ENCODE peak calls at places on chromosomes 13 and 19, in five cellular contexts. U, H, J, T and A are unnamed samples.

GRCh38 chr19:29467824-29468401 is 57.9 kb upstream of the VSTM2B start:
- DNase-seq in U (no peak), T (no peak), J (no peak), H (no peak), A (no peak)

GRCh38 chr19:8811315-8812172 is 20.6 kb downstream of the ZNF558 start:
- DNase-seq in H (no peak), U (no peak), T (no peak), J (no peak), A (no peak)

GRCh38 chr19:42693760-42694350 is 46.4 kb downstream of the PSG3 start:
- DNase-seq in J (no peak), T (no peak), U (no peak), H (no peak), A (no peak)

GRCh38 chr13:110949628-110950027 is 34.8 kb upstream of the ANKRD10 start:
- DNase-seq in U (no peak), H (no peak), T (no peak), J (no peak), A (no peak)

GRCh38 chr13:50119593-50119992 is 104.3 kb downstream of the KCNRG start:
- DNase-seq in T (no peak), J (no peak), H (no peak), U (no peak), A (no peak)

GRCh38 chr13:32315255-32316029 is at the start of the genes BRCA2 and ZAR1L:
- DNase-seq in H (peak), J (peak), T (peak), U (peak), A (peak)

GRCh38 chr19:4979211-4979807 is 10.4 kb downstream of the KDM4B start:
- DNase-seq in H (no peak), J (no peak), U (no peak), T (no peak), A (peak)

GRCh38 chr19:49591731-49592485 is 926 bp downstream of the PRR12 start:
- DNase-seq in H (peak), U (peak), J (no peak), T (peak), A (no peak)

GRCh38 chr13:79867248-79867647 is 386.3 kb downstream of the NDFIP2 start:
- DNase-seq in T (no peak), J (no peak), H (no peak), U (no peak), A (no peak)

GRCh38 chr19:42626181-42626580 is 31.5 kb upstream of the CEACAM8 start:
- DNase-seq in U (no peak), H (no peak), T (no peak), J (no peak), A (no peak)

GRCh38 chr19:48631254-48631653 is 5.9 kb downstream of the DBP start:
- DNase-seq in U (no peak), T (no peak), H (no peak), J (no peak), A (no peak)

GRCh38 chr19:42695811-42696503 is 44.3 kb downstream of the PSG3 start:
- DNase-seq in T (no peak), U (no peak), H (no peak), J (no peak), A (no peak)

GRCh38 chr19:1248454-1249297 is at the start of gene MIDN:
- DNase-seq in H (peak), T (peak), U (peak), J (peak), A (peak)

GRCh38 chr19:18900700-18901502 is 4.9 kb upstream of the CERS1 start:
- DNase-seq in T (no peak), J (no peak), U (no peak), H (no peak), A (no peak)

GRCh38 chr19:33740811-33741396 is 55.8 kb upstream of the KCTD15 start:
- DNase-seq in J (no peak), U (no peak), H (no peak), T (no peak), A (no peak)

GRCh38 chr13:29922281-29922821 is 71.9 kb upstream of the UBL3 start:
- DNase-seq in U (no peak), J (no peak), H (no peak), T (no peak), A (no peak)
- H3K27ac ChIP-seq in U (no peak), J (peak), H (no peak), T (peak), A (no peak)

GRCh38 chr19:17605761-17606745 is 50.6 kb downstream of the COLGALT1 start:
- DNase-seq in H (peak), J (peak), U (peak), T (peak), A (peak)
- TF ChIP-seq CTCF in H (peak), J (peak), U (peak), T (peak), A (peak)

GRCh38 chr19:55673465-55673864 is 1.6 kb upstream of the EPN1 start:
- DNase-seq in U (no peak), H (no peak), J (no peak), T (no peak), A (no peak)
- H3K27ac ChIP-seq in U (no peak), H (peak), J (no peak), T (no peak), A (no peak)

GRCh38 chr13:27709779-27710178 is 82.5 kb upstream of the GSX1 start:
- DNase-seq in J (no peak), H (no peak), U (no peak), T (no peak), A (no peak)

GRCh38 chr13:27708325-27708724 is 84.0 kb upstream of the GSX1 start:
- DNase-seq in U (no peak), T (no peak), J (no peak), H (peak), A (no peak)

GRCh38 chr13:27713767-27714166 is 78.5 kb upstream of the GSX1 start:
- DNase-seq in U (no peak), J (no peak), H (no peak), T (no peak), A (no peak)

DNA sequence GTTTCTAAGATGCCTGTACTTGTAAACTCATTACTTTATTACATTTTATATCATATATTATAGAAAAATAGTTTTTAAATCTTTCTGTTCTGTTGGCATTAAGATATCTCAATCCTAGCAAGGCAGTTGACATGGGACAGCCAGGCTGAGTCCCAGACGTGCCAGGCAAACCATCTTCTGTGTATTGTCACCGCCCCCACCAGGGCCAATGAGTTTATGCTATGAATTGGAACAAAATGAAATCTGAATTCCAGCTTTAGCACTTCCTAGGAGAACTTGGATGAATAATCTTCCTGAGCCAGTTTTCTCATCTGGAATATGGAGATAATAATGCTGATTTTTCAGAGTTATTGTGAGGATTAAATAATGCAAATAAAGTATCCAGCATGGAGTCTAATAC is 79.9 kb upstream of the GSX1 start:
- DNase-seq in T (no peak), H (no peak), J (no peak), U (peak), A (peak)
- TF ChIP-seq CTCF in T (no peak), H (peak), J (peak), U (peak), A (no peak)

DNA sequence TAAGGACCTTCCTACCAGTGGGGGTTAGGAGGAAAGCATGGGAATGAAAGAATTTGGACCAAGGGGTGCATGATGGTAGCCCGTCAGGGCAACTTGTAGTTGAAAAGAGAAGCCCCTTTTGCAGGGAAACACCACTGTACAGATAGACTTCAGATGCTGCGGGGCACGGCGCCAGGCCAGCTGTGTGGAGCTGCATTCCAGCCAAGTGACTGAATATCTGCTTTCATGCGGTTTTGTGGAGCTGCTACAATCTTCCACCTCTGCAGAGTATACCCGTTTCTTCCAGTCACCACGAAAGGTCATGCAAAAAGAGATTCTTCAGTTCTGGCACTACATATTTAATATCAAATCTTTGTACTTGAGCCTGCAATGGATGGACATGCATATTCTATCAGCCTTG is 104.7 kb downstream of the RGCC start:
- DNase-seq in J (no peak), H (peak), T (peak), U (no peak), A (no peak)
- H3K27ac ChIP-seq in J (no peak), H (peak), T (peak), U (no peak), A (no peak)

GRCh38 chr13:21670883-21671792 is at the start of gene FGF9:
- DNase-seq in T (peak), U (peak), J (peak), H (peak), A (peak)
- TF ChIP-seq CTCF in T (peak), U (no peak), J (no peak), H (peak), A (no peak)